ENCODE peak calls at places on chromosomes 1 and 21, in nine cellular contexts. J is putamen; H is T-helper 2 cell; L is astrocyte; A is stimulated activated CD4-positive, alpha-beta T cell treated with anti-CD3 and anti-CD28 coated beads, Interleukin-2, amount 100 ng/mL, for 48 hours; M is ureter; X is H9; V is heart right ventricle; N is T-helper 17 cell. Y is an unnamed sample.

GRCh38 chr1:227869851-227870305 is 54.4 kb downstream of the PRSS38 start:
- DNase-seq in L (no peak), M (no peak), X (no peak), A (no peak), H (peak), N (no peak), V (no peak), J (no peak), Y (no peak)

GRCh38 chr1:201110616-201111015 is 1.6 kb downstream of the CACNA1S start:
- DNase-seq in L (no peak), J (no peak), A (no peak), N (no peak), V (no peak), X (no peak), M (no peak), H (no peak), Y (no peak)

GRCh38 chr1:50084389-50084788 is 24.3 kb upstream of the ELAVL4 start:
- DNase-seq in L (no peak), J (no peak), X (no peak), V (no peak), A (no peak), M (no peak), H (no peak), N (no peak), Y (no peak)

GRCh38 chr1:50644447-50645105 is 221.3 kb upstream of the DMRTA2 start:
- DNase-seq in L (no peak), V (no peak), M (no peak), H (no peak), A (no peak), X (no peak), N (no peak), J (no peak), Y (no peak)

GRCh38 chr21:33125981-33126380 is 56.0 kb downstream of the OLIG1 start:
- DNase-seq in M (no peak), H (no peak), V (no peak), L (no peak), J (no peak), X (no peak), N (no peak), A (no peak), Y (no peak)

GRCh38 chr1:29719253-29719652 is 482.9 kb downstream of the PTPRU start:
- DNase-seq in H (no peak), N (no peak), V (no peak), M (no peak), A (no peak), X (no peak), J (no peak), L (peak), Y (no peak)

GRCh38 chr1:102120910-102121309 is 124.2 kb upstream of the OLFM3 start:
- DNase-seq in V (no peak), L (no peak), M (no peak), J (no peak), X (no peak), H (no peak), A (no peak), N (no peak), Y (no peak)

GRCh38 chr1:31038360-31038759 is 27.2 kb downstream of the PUM1 start:
- DNase-seq in N (no peak), A (no peak), M (no peak), X (no peak), J (no peak), H (no peak), L (peak), V (no peak), Y (no peak)

GRCh38 chr1:168752171-168752570 is 23.2 kb upstream of the DPT start:
- DNase-seq in N (no peak), V (no peak), J (no peak), A (no peak), M (no peak), H (no peak), X (no peak), L (peak), Y (no peak)

GRCh38 chr1:179121159-179121938 is 39.5 kb downstream of the TOR3A start:
- DNase-seq in M (no peak), H (peak), A (peak), J (peak), X (no peak), L (no peak), V (no peak), N (no peak), Y (peak)

GRCh38 chr1:145991799-145992412 is 4.5 kb downstream of the TXNIP start:
- DNase-seq in X (no peak), J (no peak), L (no peak), A (no peak), V (no peak), H (peak), M (no peak), N (no peak), Y (no peak)

GRCh38 chr1:200692321-200692720 is 22.6 kb upstream of the DDX59 start:
- DNase-seq in J (no peak), X (no peak), M (no peak), A (no peak), N (no peak), H (no peak), V (no peak), L (no peak), Y (no peak)

GRCh38 chr1:64476251-64476952 is 6.5 kb downstream of the CACHD1 start:
- DNase-seq in A (no peak), M (no peak), L (peak), N (no peak), V (no peak), X (no peak), H (no peak), J (peak), Y (no peak)

GRCh38 chr1:244241438-244241837 is 190.4 kb downstream of the ZBTB18 start:
- DNase-seq in M (peak), J (no peak), V (no peak), L (no peak), A (no peak), X (no peak), N (no peak), H (no peak), Y (peak)

GRCh38 chr21:15592271-15592860 is 137.4 kb upstream of the USP25 start:
- DNase-seq in V (no peak), L (peak), X (no peak), H (peak), N (no peak), J (peak), M (no peak), A (no peak), Y (no peak)

GRCh38 chr1:72066431-72066830 is 215.9 kb downstream of the NEGR1 start:
- DNase-seq in L (no peak), V (no peak), J (no peak), A (no peak), H (no peak), N (no peak), X (no peak), M (no peak), Y (peak)

GRCh38 chr1:37323486-37324377 is 150.6 kb upstream of the ZC3H12A start:
- DNase-seq in V (no peak), L (no peak), X (peak), N (no peak), M (no peak), H (no peak), A (peak), J (no peak), Y (peak)

GRCh38 chr1:106621853-106622252 is 434.6 kb upstream of the PRMT6 start:
- DNase-seq in V (no peak), J (no peak), X (no peak), L (no peak), N (no peak), M (no peak), A (no peak), H (no peak), Y (no peak)

GRCh38 chr21:36613064-36613463 is 85.9 kb upstream of the SIM2 start:
- DNase-seq in J (no peak), L (no peak), M (no peak), X (no peak), H (no peak), A (no peak), V (no peak), N (no peak), Y (no peak)

GRCh38 chr1:180952657-180953013 is 39.9 kb downstream of the KIAA1614 start:
- DNase-seq in H (no peak), J (no peak), V (no peak), L (no peak), N (no peak), A (no peak), M (no peak), X (no peak), Y (no peak)

GRCh38 chr1:217342105-217342504 is 288.8 kb downstream of the GPATCH2 start:
- DNase-seq in H (no peak), N (no peak), M (no peak), L (no peak), A (no peak), J (no peak), V (no peak), X (no peak), Y (no peak)